ENCODE peak calls at places on chromosomes 12 and 14, in four cellular contexts. R is heart left ventricle, B is left ventricle myocardium inferior, S is heart right ventricle. U is an unnamed sample.
A peak's percentile ranks its signal among the peaks of the same experiment; 100 is the strongest.

GRCh38 chr12:39623919-39624318 is 4.3 kb upstream of the ABCD2 start:
- DNase-seq in R (no peak), B (no peak), S (no peak), U (no peak)

GRCh38 chr12:15910864-15911696 is at the start of gene DERA:
- DNase-seq in R (peak; percentile 93), B (peak; percentile 85), S (peak; percentile 87), U (no peak)

GRCh38 chr12:120590741-120591407 is 9.7 kb upstream of the POP5 start:
- DNase-seq in R (no peak), B (no peak), S (no peak), U (no peak)

GRCh38 chr12:91379051-91379775 is 196.6 kb upstream of the DCN start:
- DNase-seq in R (no peak), B (no peak), S (no peak), U (no peak)

GRCh38 chr14:105087963-105088811 is 23.0 kb upstream of the GPR132 start:
- DNase-seq in R (peak; percentile 80), B (peak; percentile 62), S (peak; percentile 73), U (no peak)

GRCh38 chr12:1929985-1930815 is 11.7 kb upstream of the CACNA2D4 start:
- DNase-seq in R (no peak), B (no peak), S (no peak), U (no peak)

GRCh38 chr14:50117456-50117855 is 1.1 kb upstream of the VCPKMT start:
- DNase-seq in R (no peak), B (no peak), S (no peak), U (no peak)

GRCh38 chr14:52856139-52856538 is 64.7 kb upstream of the GNPNAT1 start:
- DNase-seq in R (no peak), B (no peak), S (no peak), U (no peak)

GRCh38 chr12:127083028-127083949 is 1183.7 kb upstream of the TMEM132C start:
- DNase-seq in R (no peak), B (no peak), S (no peak), U (peak; percentile 30)

GRCh38 chr12:69630191-69630590 is 19.5 kb upstream of the LRRC10 start:
- DNase-seq in R (no peak), B (no peak), S (no peak), U (no peak)

GRCh38 chr14:91158091-91158790 is 44.4 kb downstream of the DGLUCY start:
- DNase-seq in R (no peak), B (peak; percentile 59), S (peak; percentile 42), U (no peak)

GRCh38 chr12:33676866-33677265 is 237.2 kb upstream of the SYT10 start:
- DNase-seq in R (no peak), B (no peak), S (no peak), U (no peak)

GRCh38 chr14:57008534-57008933 is 198.3 kb upstream of the OTX2 start:
- DNase-seq in R (no peak), B (no peak), S (no peak), U (no peak)

GRCh38 chr14:73295198-73295796 is 58.0 kb downstream of the PAPLN start:
- DNase-seq in R (no peak), B (no peak), S (no peak), U (no peak)

DNA sequence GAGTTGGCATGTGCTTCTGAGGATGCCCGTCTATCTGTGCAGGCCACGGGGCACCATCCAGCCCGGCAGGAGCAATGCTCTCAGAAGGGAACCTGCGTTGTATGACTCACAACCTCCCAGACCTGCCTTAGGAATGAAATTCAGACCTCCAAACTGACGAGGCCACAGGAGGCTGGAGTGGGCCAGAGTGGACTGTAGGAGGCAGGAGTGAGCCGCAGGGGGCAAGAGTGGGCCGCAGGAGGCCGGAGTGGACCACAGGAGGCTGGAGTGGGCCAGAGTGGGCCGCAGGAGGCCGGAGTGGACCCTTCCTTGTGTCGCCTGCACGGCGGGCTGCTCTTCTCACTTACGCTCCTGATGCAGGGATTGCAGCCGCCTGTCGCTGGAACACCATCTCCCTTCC is 11.1 kb upstream of the FBRSL1 start:
- DNase-seq in R (no peak), B (no peak), S (no peak), U (no peak)
- TF ChIP-seq CTCF in R (no peak), B (no peak), S (no peak), U (peak; percentile 13)

DNA sequence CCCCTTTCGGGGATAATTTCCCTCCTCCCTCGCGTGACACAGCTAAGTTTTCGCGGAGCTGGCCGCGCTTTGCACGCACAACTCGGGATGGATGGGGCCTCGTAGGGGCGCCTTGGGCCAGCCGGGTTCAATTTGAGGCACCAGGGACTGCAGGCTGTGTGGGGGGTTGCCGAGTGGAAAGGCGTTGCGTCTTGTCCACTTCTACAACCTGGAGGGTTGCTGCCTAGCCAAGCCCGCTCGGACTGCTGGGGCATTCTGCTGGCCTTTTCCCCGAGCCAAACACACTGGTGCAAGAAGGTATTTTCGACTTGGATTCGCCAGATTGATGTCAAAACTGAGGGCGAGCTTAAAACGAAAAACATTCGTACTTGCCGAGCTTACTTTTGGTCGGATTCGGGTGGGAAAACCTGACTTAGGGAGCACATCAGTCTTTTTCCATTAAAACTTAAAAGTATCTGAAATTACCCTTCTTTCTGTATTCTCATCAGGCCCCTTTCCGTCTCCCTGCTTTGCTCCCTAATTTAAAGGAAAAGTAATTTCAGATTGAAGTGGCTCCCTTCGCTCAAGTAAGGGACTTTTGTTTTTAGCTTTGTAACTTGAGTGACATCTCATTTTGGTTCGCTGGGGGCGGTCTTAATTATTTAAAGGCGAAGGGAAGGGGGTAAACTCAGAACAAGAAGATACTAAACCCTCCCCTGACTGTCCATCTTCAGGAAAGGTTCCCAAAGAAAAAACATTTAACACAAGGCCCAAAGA is 14.3 kb downstream of the TBX3 start:
- DNase-seq in R (no peak), B (no peak), S (no peak), U (no peak)
- H3K4me3 ChIP-seq in R (peak overlapping the region; percentile 48), B (peak overlapping the region; percentile 68), S (peak overlapping the region; percentile 50), U (peak overlapping the region; percentile 59)

GRCh38 chr12:112847708-112848337 is 56.3 kb downstream of the RPH3A start:
- DNase-seq in R (no peak), B (no peak), S (no peak), U (no peak)
- H3K27ac ChIP-seq in R (no peak overlapping the region), B (no peak overlapping the region), S (no peak overlapping the region), U (no peak overlapping the region)

DNA sequence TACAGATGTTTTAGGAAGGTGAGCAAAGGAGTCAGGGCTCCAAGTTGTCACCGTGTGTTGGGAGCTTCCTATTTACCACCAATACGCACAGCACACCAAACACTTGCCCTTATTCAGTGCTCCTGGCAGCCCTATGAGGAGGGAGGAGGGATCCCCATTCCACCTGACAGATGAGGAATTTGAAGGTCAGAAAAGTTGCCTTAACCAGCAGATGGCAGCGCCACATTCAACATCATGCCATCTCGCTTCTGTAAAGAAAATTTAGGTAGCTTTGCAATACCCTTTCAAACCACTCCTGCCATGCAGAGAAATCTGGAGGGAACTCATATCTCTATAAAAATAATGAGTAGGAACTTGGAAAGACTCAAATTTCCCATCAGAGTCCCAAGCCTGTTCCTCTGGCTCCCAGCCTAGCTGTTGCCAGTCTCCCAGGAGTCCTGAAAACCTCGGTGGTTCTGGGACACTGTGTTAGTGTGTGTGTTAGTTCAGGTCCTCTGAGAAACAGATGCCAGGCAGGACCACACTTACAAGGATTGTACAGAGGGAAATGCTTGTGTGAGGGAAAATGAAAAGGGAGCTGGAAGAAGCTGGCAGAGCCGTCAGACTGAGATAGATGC is 410.5 kb downstream of the MED13L start:
- DNase-seq in R (no peak), B (no peak), S (no peak), U (no peak)
- TF ChIP-seq CTCF in R (no peak), B (no peak), S (peak; percentile 23), U (no peak)

GRCh38 chr12:24480766-24481449 is 468.0 kb downstream of the BCAT1 start:
- DNase-seq in R (no peak), B (no peak), S (no peak), U (no peak)

GRCh38 chr12:24482044-24482443 is 466.9 kb downstream of the BCAT1 start:
- DNase-seq in R (no peak), B (no peak), S (no peak), U (no peak)

GRCh38 chr12:24482882-24483604 is 465.9 kb downstream of the BCAT1 start:
- DNase-seq in R (no peak), B (no peak), S (no peak), U (no peak)

GRCh38 chr12:24487606-24488005 is 461.3 kb downstream of the BCAT1 start:
- DNase-seq in R (no peak), B (no peak), S (no peak), U (no peak)

GRCh38 chr12:24483732-24484131 is 465.2 kb downstream of the BCAT1 start:
- DNase-seq in R (no peak), B (no peak), S (no peak), U (no peak)
- H3K4me3 ChIP-seq in R (no peak overlapping the region), B (no peak overlapping the region), S (no peak overlapping the region), U (no peak overlapping the region)

DNA sequence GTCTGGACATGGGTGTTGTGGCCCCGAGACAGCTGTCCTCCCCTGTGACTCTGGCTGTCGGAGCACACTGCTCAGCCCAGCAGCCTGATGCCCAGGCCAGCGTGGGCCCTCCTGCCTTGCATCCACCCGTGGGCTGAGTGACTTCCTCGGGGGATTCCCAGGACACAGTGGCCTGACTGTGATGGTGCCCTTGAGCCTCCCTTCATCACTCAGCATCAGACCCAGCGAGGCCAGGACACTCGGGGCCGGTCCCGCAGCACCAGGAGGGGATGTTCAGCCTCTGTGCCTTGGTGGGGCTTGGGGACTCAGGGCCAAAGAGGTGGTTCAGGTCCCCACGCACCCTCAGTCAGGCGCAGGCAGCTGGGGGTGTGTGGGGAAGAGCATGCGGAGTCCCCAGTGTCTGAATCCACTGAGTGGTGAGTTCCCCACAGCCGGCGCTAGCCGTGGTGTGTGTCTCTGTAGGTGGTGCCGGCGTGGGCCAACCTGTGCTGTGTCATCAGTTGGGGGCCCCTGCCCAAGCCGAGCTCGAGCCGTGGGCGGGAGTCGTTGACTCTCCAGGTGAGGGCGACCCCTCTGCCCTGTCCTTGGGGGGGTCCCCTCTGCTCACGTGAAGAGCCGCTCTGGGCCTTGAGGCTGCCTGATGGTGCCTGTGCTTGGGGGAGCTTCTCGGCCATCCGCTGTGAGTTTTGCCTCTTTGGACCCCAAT is 185.8 kb downstream of the ADGRD1 start:
- DNase-seq in R (peak; percentile 58), B (no peak), S (no peak), U (no peak)
- H3K27ac ChIP-seq in R (no peak overlapping the region), B (no peak overlapping the region), S (no peak overlapping the region), U (no peak overlapping the region)

GRCh38 chr12:47816646-47817271 is 2.9 kb downstream of the HDAC7 start:
- DNase-seq in R (no peak), B (no peak), S (no peak), U (no peak)

GRCh38 chr12:47818701-47819543 is 781 bp downstream of the HDAC7 start:
- DNase-seq in R (peak; percentile 91), B (peak; percentile 81), S (peak; percentile 83), U (no peak)

GRCh38 chr12:47818382-47818700 is 1.4 kb downstream of the HDAC7 start:
- DNase-seq in R (no peak), B (no peak), S (no peak), U (no peak)

GRCh38 chr12:47818007-47818376 is 1.7 kb downstream of the HDAC7 start:
- DNase-seq in R (no peak), B (no peak), S (no peak), U (no peak)

GRCh38 chr12:47817272-47818006 is 2.3 kb downstream of the HDAC7 start:
- DNase-seq in R (no peak), B (no peak), S (no peak), U (no peak)
- TF ChIP-seq CTCF in R (peak; percentile 12), B (peak; percentile 39), S (peak; percentile 42), U (peak; percentile 35)

DNA sequence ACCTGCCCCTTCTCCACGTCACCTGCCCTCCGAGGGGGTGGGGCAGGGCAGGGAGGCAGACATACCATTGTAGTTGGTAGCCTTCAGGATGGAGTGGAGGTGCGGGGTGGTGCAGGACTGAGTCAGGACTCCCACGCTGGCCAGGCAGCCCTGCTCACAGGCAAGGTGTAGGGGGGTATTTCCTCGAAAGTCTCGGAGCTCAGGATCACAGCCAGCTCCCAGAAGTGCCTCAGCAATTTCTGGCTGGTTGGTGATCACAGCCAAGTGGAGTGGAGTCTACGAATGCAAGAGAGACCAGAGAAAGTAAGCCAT is 1.5 kb downstream of the NFKBIA start:
- DNase-seq in R (no peak), B (peak; percentile 35), S (peak; percentile 32), U (no peak)
- H3K4me3 ChIP-seq in R (peak overlapping the region; percentile 95), B (peak overlapping the region; percentile 89), S (peak overlapping the region; percentile 78), U (peak overlapping the region; percentile 94)

GRCh38 chr12:116466536-116466935 is 92.6 kb upstream of the MAP1LC3B2 start:
- DNase-seq in R (no peak), B (no peak), S (no peak), U (peak; percentile 15)
- H3K27ac ChIP-seq in R (no peak overlapping the region), B (no peak overlapping the region), S (no peak overlapping the region), U (no peak overlapping the region)

U was measured in AG04450.